ENCODE peak calls at places on chromosomes 11 and 22, in eight cellular contexts. H is thyroid gland, E is GM13977, P is Peyer's patch, U is lower lobe of right lung, Y is pancreas, I is fibroblast of the aortic adventitia, Q is fibroblast of lung. W is an unnamed sample.

GRCh38 chr11:101867951-101868350 is 46.9 kb upstream of the CEP126 start:
- DNase-seq in H (no peak), E (no peak), P (no peak), U (no peak), Y (no peak), I (no peak), Q (peak), W (no peak)

GRCh38 chr11:76291576-76292526 is 85.5 kb upstream of the WNT11 start:
- DNase-seq in H (no peak), E (no peak), P (no peak), U (no peak), Y (no peak), I (no peak), Q (no peak), W (no peak)

GRCh38 chr11:13602844-13603243 is 65.6 kb upstream of the FAR1 start:
- DNase-seq in H (no peak), E (no peak), P (no peak), U (no peak), Y (no peak), I (no peak), Q (no peak), W (no peak)

GRCh38 chr11:123674297-123674696 is 19.9 kb upstream of the SCN3B start:
- DNase-seq in H (no peak), E (no peak), P (no peak), U (no peak), Y (no peak), I (no peak), Q (no peak), W (no peak)

GRCh38 chr11:1932681-1933080 is 13.2 kb downstream of the TNNT3 start:
- DNase-seq in H (no peak), E (no peak), P (no peak), U (no peak), Y (no peak), I (no peak), Q (no peak), W (peak)

GRCh38 chr11:843818-844692 is 1.4 kb downstream of the TSPAN4 start:
- DNase-seq in H (peak), E (no peak), P (peak), U (peak), Y (peak), I (peak), Q (peak), W (peak)

GRCh38 chr22:27752771-27753170 is 48.8 kb downstream of the MN1 start:
- DNase-seq in H (no peak), E (no peak), P (no peak), U (peak), Y (no peak), I (peak), Q (no peak), W (no peak)

GRCh38 chr22:28237092-28237491 is 318.0 kb upstream of the PITPNB start:
- DNase-seq in H (peak), E (no peak), P (no peak), U (no peak), Y (no peak), I (no peak), Q (no peak), W (no peak)

GRCh38 chr22:48440673-48441552 is 1386.8 kb downstream of the BRD1 start:
- DNase-seq in H (no peak), E (no peak), P (no peak), U (peak), Y (no peak), I (no peak), Q (no peak), W (no peak)

GRCh38 chr11:11972148-11972547 is 36.3 kb downstream of the DKK3 start:
- DNase-seq in H (no peak), E (no peak), P (no peak), U (no peak), Y (no peak), I (no peak), Q (no peak), W (no peak)

GRCh38 chr22:40525250-40525884 is 111.2 kb downstream of the MRTFA start:
- DNase-seq in H (peak), E (no peak), P (peak), U (peak), Y (peak), I (peak), Q (peak), W (peak)

GRCh38 chr22:48821346-48822186 is 1006.1 kb downstream of the BRD1 start:
- DNase-seq in H (no peak), E (no peak), P (peak), U (no peak), Y (no peak), I (no peak), Q (no peak), W (no peak)

GRCh38 chr22:47090591-47091240 is 328.3 kb downstream of the TBC1D22A start:
- DNase-seq in H (peak), E (no peak), P (no peak), U (no peak), Y (no peak), I (peak), Q (peak), W (no peak)

GRCh38 chr11:112023104-112023503 is 2.1 kb upstream of the DLAT start:
- DNase-seq in H (no peak), E (no peak), P (no peak), U (no peak), Y (no peak), I (no peak), Q (no peak), W (no peak)

GRCh38 chr11:10305262-10305963 is 540 bp downstream of the ADM start:
- DNase-seq in H (peak), E (no peak), P (peak), U (peak), Y (peak), I (no peak), Q (peak), W (peak)

GRCh38 chr11:15801126-15801525 is 555.2 kb downstream of the SOX6 start:
- DNase-seq in H (no peak), E (no peak), P (no peak), U (no peak), Y (no peak), I (no peak), Q (no peak), W (no peak)

GRCh38 chr22:22061085-22062077 is 78.8 kb upstream of the TOP3B start:
- DNase-seq in H (no peak), E (no peak), P (no peak), U (no peak), Y (no peak), I (peak), Q (peak), W (no peak)

GRCh38 chr11:65655570-65656332 is 7.0 kb downstream of the RELA start:
- DNase-seq in H (no peak), E (no peak), P (no peak), U (no peak), Y (peak), I (no peak), Q (no peak), W (peak)

GRCh38 chr11:76637491-76638266 is 32.9 kb downstream of the LRRC32 start:
- DNase-seq in H (no peak), E (peak), P (peak), U (peak), Y (no peak), I (no peak), Q (no peak), W (peak)

GRCh38 chr11:69881467-69882269 is 62.5 kb upstream of the FGF3 start:
- DNase-seq in H (no peak), E (no peak), P (peak), U (peak), Y (no peak), I (no peak), Q (no peak), W (peak)

GRCh38 chr11:100851584-100852152 is 164.6 kb downstream of the ARHGAP42 start:
- DNase-seq in H (no peak), E (no peak), P (no peak), U (no peak), Y (no peak), I (no peak), Q (no peak), W (no peak)

GRCh38 chr11:16226245-16226644 is 130.1 kb downstream of the SOX6 start:
- DNase-seq in H (peak), E (no peak), P (peak), U (peak), Y (peak), I (no peak), Q (peak), W (no peak)

GRCh38 chr11:11724994-11725393 is 103.2 kb upstream of the GALNT18 start:
- DNase-seq in H (no peak), E (no peak), P (no peak), U (no peak), Y (no peak), I (no peak), Q (no peak), W (no peak)

GRCh38 chr22:36104988-36105387 is 55.6 kb downstream of the APOL3 start:
- DNase-seq in H (no peak), E (no peak), P (no peak), U (peak), Y (no peak), I (no peak), Q (peak), W (no peak)

GRCh38 chr11:32586576-32587190 is 3.1 kb downstream of the EIF3M start:
- DNase-seq in H (no peak), E (no peak), P (no peak), U (no peak), Y (no peak), I (peak), Q (peak), W (no peak)

GRCh38 chr22:24289138-24289537 is 18.5 kb downstream of the SPECC1L start:
- DNase-seq in H (no peak), E (no peak), P (no peak), U (no peak), Y (no peak), I (peak), Q (peak), W (no peak)

GRCh38 chr11:119218141-119218878 is 12.2 kb downstream of the CBL start:
- DNase-seq in H (no peak), E (no peak), P (no peak), U (no peak), Y (no peak), I (peak), Q (peak), W (no peak)

GRCh38 chr11:27820249-27820648 is 120.0 kb upstream of the BDNF start:
- DNase-seq in H (no peak), E (no peak), P (no peak), U (no peak), Y (no peak), I (peak), Q (peak), W (no peak)

GRCh38 chr11:30860970-30861369 is 274.8 kb upstream of the MPPED2 start:
- DNase-seq in H (no peak), E (no peak), P (no peak), U (no peak), Y (no peak), I (no peak), Q (no peak), W (no peak)

GRCh38 chr11:66559141-66559861 is 9.1 kb downstream of the CTSF start:
- DNase-seq in H (peak), E (no peak), P (no peak), U (peak), Y (peak), I (peak), Q (peak), W (no peak)

GRCh38 chr11:19089421-19089820 is 27.5 kb upstream of the ZDHHC13 start:
- DNase-seq in H (no peak), E (no peak), P (no peak), U (no peak), Y (no peak), I (no peak), Q (no peak), W (no peak)

GRCh38 chr22:48105254-48105653 is 1342.8 kb downstream of the TBC1D22A start:
- DNase-seq in H (no peak), E (no peak), P (no peak), U (no peak), Y (no peak), I (no peak), Q (no peak), W (no peak)

GRCh38 chr11:56663386-56663785 is at the start of gene OR5AR1:
- DNase-seq in H (no peak), E (no peak), P (no peak), U (no peak), Y (no peak), I (no peak), Q (no peak), W (no peak)

GRCh38 chr22:40322061-40322460 is 24.2 kb upstream of the ADSL start:
- DNase-seq in H (no peak), E (no peak), P (no peak), U (no peak), Y (no peak), I (no peak), Q (peak), W (no peak)

GRCh38 chr11:20363500-20364411 is at the start of gene HTATIP2:
- DNase-seq in H (peak), E (peak), P (peak), U (peak), Y (peak), I (peak), Q (peak), W (peak)

GRCh38 chr22:27273386-27273785 is 528.2 kb downstream of the MN1 start:
- DNase-seq in H (no peak), E (no peak), P (no peak), U (no peak), Y (no peak), I (no peak), Q (no peak), W (no peak)

GRCh38 chr11:111362887-111363411 is 16.1 kb downstream of the POU2AF1 start:
- DNase-seq in H (peak), E (no peak), P (no peak), U (peak), Y (peak), I (no peak), Q (no peak), W (no peak)

GRCh38 chr22:35900483-35901168 is 128.0 kb downstream of the RBFOX2 start:
- DNase-seq in H (no peak), E (no peak), P (no peak), U (no peak), Y (no peak), I (peak), Q (no peak), W (no peak)

GRCh38 chr22:37370306-37370979 is 56.8 kb downstream of the ELFN2 start:
- DNase-seq in H (no peak), E (no peak), P (no peak), U (peak), Y (no peak), I (no peak), Q (no peak), W (peak)

DNA sequence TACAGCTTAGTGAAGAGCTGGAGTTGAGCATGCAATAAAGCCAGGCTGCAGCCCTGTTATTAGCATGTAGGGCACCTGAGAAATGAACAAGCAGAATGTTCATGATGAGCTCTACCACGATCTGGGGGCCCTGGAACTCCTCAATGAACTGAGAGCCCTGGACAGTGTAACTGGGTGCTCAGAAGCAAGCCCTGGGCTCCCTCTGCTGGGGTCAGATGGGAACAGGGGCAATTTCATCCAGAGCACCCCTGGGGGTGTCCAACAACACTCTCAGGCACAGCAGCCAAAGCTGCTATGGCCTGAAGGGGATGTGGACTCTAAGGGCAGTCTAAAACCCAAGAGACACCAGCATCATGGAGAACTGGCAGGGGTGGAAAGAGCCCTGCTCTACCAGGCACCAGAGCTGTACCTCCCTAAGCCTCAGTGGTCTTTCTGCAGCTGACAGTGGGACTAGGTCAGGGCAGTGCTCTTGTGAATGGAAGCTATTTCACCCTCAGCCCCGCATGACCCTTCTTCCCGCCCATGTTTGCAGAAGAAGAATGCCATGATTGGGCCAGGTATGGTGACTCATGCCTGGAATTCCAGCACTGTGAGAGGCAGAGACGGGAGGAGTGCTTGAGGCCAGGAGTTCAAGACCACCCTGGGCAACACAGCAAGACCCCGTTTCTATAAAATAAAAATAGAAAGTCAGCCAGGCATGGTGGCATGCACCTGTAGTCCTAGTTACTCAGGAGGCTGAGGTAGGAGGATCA is 28.9 kb downstream of the THOC5 start:
- DNase-seq in H (no peak), E (peak), P (no peak), U (no peak), Y (no peak), I (peak), Q (peak), W (no peak)
- TF ChIP-seq CTCF in H (no peak), E (peak), P (peak), U (peak), Y (no peak), I (peak), Q (peak), W (peak)

DNA sequence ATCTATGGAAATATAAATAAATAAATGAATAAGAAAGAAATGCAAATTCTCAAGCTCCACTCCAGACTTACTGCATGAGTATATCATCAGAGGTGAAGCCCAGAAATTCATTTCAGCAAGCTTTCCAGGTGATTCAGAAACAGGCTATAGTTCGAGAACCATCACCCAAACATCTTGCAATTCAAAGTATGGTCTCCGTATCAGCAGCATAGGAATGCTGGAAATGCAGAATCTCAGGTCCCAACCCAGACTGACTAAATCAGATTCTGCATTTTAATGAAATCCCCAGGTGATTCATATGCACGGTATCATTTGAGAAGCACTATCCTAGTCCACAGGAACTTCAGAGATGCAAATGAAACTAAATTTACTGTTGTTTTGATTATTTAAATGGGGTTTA is 95.3 kb downstream of the SERGEF start:
- DNase-seq in H (no peak), E (no peak), P (no peak), U (no peak), Y (no peak), I (no peak), Q (no peak), W (no peak)
- TF ChIP-seq CTCF in H (no peak), E (no peak), P (no peak), U (no peak), Y (no peak), I (no peak), Q (no peak), W (no peak)

DNA sequence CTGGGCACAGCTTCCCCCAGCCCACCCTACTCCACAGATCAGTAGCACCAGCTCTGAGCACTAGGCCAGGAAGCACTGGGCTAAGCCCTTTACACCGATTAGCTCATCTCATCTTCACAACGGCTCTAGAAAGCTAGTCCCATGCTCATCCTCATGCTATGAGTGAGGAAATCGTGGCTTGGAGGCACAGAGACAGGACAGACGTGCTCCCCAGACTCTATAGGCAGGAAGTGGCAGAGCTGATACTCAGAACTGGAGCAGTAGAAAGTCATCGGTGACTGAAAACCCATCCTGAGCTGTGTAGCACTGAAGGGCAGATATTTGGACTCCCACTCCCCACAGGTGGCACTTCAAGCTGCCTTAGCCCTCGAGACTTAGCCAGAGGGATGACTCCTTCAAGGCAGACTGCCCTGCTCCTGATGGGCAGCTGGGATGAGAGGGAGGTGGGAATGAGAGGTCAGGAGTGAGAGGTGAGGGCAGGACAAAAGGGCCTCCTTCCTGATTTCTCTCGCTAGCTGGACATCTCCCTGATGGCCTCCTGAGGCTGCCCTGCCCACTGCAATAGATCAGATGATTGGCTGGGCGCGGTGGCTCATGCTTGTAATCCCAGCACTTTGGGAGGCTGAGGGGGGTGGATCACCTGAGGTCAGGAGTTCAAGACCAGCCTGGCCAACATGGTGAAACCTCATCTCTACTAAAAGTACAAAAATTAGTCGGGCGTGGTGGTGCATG is 9.7 kb downstream of the CD5 start:
- DNase-seq in H (no peak), E (no peak), P (no peak), U (no peak), Y (no peak), I (no peak), Q (no peak), W (no peak)
- TF ChIP-seq CTCF in H (no peak), E (no peak), P (no peak), U (no peak), Y (no peak), I (no peak), Q (no peak), W (no peak)

GRCh38 chr11:74443071-74443864 is 24.1 kb downstream of the KCNE3 start:
- DNase-seq in H (peak), E (no peak), P (no peak), U (no peak), Y (peak), I (peak), Q (no peak), W (no peak)
- TF ChIP-seq CTCF in H (peak), E (no peak), P (peak), U (no peak), Y (no peak), I (no peak), Q (no peak), W (no peak)